ENCODE peak calls at places on chromosome 14, in five cellular contexts. K is heart left ventricle, C is uterus, L is small intestine, B is cardiac muscle cell. T is an unnamed sample.
A peak's percentile ranks its signal among the peaks of the same experiment; 100 is the strongest.

GRCh38 chr14:99064262-99064954 is 207.6 kb downstream of the BCL11B start:
- DNase-seq in C (no peak), K (no peak), B (peak; percentile 2), L (peak; percentile 70), T (no peak)

GRCh38 chr14:26379951-26380350 is 217.9 kb downstream of the NOVA1 start:
- DNase-seq in L (no peak), B (no peak), K (no peak), C (no peak), T (no peak)

GRCh38 chr14:35068238-35069012 is 22.4 kb downstream of the FAM177A1 start:
- DNase-seq in L (peak; percentile 88), K (no peak), C (no peak), B (peak; percentile 21), T (no peak)

GRCh38 chr14:74551001-74551400 is 57.4 kb downstream of the ISCA2 start:
- DNase-seq in L (no peak), K (no peak), C (no peak), B (no peak), T (no peak)

GRCh38 chr14:45949479-45949878 is 696.5 kb upstream of the MIS18BP1 start:
- DNase-seq in C (no peak), B (no peak), K (no peak), L (no peak), T (no peak)

GRCh38 chr14:93051600-93052546 is 63.9 kb downstream of the ITPK1 start:
- DNase-seq in K (no peak), B (no peak), C (no peak), L (peak; percentile 62), T (no peak)

GRCh38 chr14:49962616-49963015 is 69.7 kb downstream of the ARF6 start:
- DNase-seq in C (no peak), L (no peak), B (no peak), K (no peak), T (no peak)

GRCh38 chr14:79659995-79660975 is 551.0 kb downstream of the DIO2 start:
- DNase-seq in K (no peak), C (no peak), L (no peak), B (no peak), T (no peak)

GRCh38 chr14:26017270-26017669 is 580.6 kb downstream of the NOVA1 start:
- DNase-seq in K (no peak), B (no peak), L (no peak), C (no peak), T (no peak)

GRCh38 chr14:44846232-44846824 is 115.4 kb downstream of the KLHL28 start:
- DNase-seq in C (no peak), L (peak; percentile 25), B (peak; percentile 72), K (no peak), T (no peak)

GRCh38 chr14:46368275-46368674 is 283.3 kb downstream of the RPL10L start:
- DNase-seq in C (no peak), L (no peak), K (no peak), B (no peak), T (no peak)

GRCh38 chr14:52876311-52876710 is 74.5 kb downstream of the FERMT2 start:
- DNase-seq in C (no peak), L (no peak), B (peak; percentile 70), K (no peak), T (no peak)

GRCh38 chr14:100611811-100612480 is 24.7 kb upstream of the BEGAIN start:
- DNase-seq in L (no peak), K (peak; percentile 5), B (no peak), C (no peak), T (no peak)

GRCh38 chr14:93333631-93334095 is 827 bp upstream of the BTBD7 start:
- DNase-seq in K (no peak), C (no peak), L (peak; percentile 7), B (no peak), T (no peak)

GRCh38 chr14:88424573-88424972 is 39.1 kb downstream of the SPATA7 start:
- DNase-seq in L (no peak), B (no peak), K (no peak), C (no peak), T (no peak)

GRCh38 chr14:73862480-73862879 is 10.8 kb downstream of the PTGR2 start:
- DNase-seq in K (no peak), C (no peak), B (no peak), L (peak; percentile 93), T (no peak)

GRCh38 chr14:81296263-81296923 is 75.6 kb upstream of the GTF2A1 start:
- DNase-seq in L (no peak), B (peak; percentile 27), C (no peak), K (no peak), T (no peak)

GRCh38 chr14:53432378-53432802 is 279.3 kb upstream of the DDHD1 start:
- DNase-seq in L (peak; percentile 25), C (no peak), K (no peak), B (peak; percentile 52), T (no peak)

GRCh38 chr14:64536488-64537245 is 3.9 kb upstream of the HSPA2 start:
- DNase-seq in L (no peak), B (peak; percentile 58), C (no peak), K (no peak), T (no peak)

GRCh38 chr14:20413785-20414117 is 450 bp upstream of the TEP1 start:
- DNase-seq in B (no peak), L (peak; percentile 53), C (no peak), K (no peak), T (no peak)

GRCh38 chr14:80164991-80165390 is 46.3 kb downstream of the DIO2 start:
- DNase-seq in B (no peak), L (no peak), C (no peak), K (no peak), T (no peak)

GRCh38 chr14:91872517-91873470 is 5.5 kb upstream of the TC2N start:
- DNase-seq in B (peak; percentile 91), C (peak; percentile 48), K (peak; percentile 75), L (peak; percentile 99), T (peak; percentile 54)

GRCh38 chr14:84401631-84402030 is 1128.3 kb upstream of the FLRT2 start:
- DNase-seq in K (no peak), B (peak; percentile 6), C (no peak), L (no peak), T (no peak)

GRCh38 chr14:65137648-65138317 is 35.5 kb upstream of the MAX start:
- DNase-seq in B (peak; percentile 49), C (no peak), K (peak; percentile 33), L (peak; percentile 22), T (no peak)

GRCh38 chr14:37610945-37611523 is 15.6 kb downstream of the TTC6 start:
- DNase-seq in K (no peak), C (no peak), B (no peak), L (no peak), T (no peak)
- H3K4me3 ChIP-seq in K (no peak overlapping the region), C (no peak overlapping the region), B (no peak overlapping the region), L (no peak overlapping the region), T (no peak overlapping the region)

GRCh38 chr14:23227566-23227965 is 10.2 kb upstream of the RNF212B start:
- DNase-seq in C (no peak), B (no peak), K (no peak), L (no peak), T (no peak)
- H3K27ac ChIP-seq in C (no peak overlapping the region), B (no peak overlapping the region), K (no peak overlapping the region), L (no peak overlapping the region), T (no peak overlapping the region)

GRCh38 chr14:32494566-32495434 is 165.7 kb downstream of the AKAP6 start:
- DNase-seq in B (no peak), K (peak; percentile 35), L (no peak), C (no peak), T (no peak)
- H3K4me3 ChIP-seq in B (peak overlapping the region; percentile 9), K (peak overlapping the region; percentile 44), L (no peak overlapping the region), C (no peak overlapping the region), T (peak overlapping the region; percentile 58)

GRCh38 chr14:48925184-48925583 is 661.0 kb downstream of the RPS29 start:
- DNase-seq in K (no peak), B (no peak), L (peak; percentile 60), C (no peak), T (no peak)
- H3K27ac ChIP-seq in K (no peak overlapping the region), B (no peak overlapping the region), L (no peak overlapping the region), C (no peak overlapping the region), T (no peak overlapping the region)

GRCh38 chr14:105180598-105181528 is at the start of gene NUDT14:
- DNase-seq in K (no peak), C (no peak), B (peak; percentile 53), L (peak; percentile 82), T (no peak)

GRCh38 chr14:105179191-105179590 is 1.9 kb downstream of the NUDT14 start:
- DNase-seq in B (no peak), K (no peak), L (no peak), C (no peak), T (no peak)

GRCh38 chr14:105182296-105183020 is 1.3 kb upstream of the NUDT14 start:
- DNase-seq in C (no peak), K (no peak), L (no peak), B (no peak), T (no peak)

GRCh38 chr14:105184461-105184860 is 3.3 kb upstream of the NUDT14 start:
- DNase-seq in C (no peak), K (no peak), B (no peak), L (no peak), T (no peak)

DNA sequence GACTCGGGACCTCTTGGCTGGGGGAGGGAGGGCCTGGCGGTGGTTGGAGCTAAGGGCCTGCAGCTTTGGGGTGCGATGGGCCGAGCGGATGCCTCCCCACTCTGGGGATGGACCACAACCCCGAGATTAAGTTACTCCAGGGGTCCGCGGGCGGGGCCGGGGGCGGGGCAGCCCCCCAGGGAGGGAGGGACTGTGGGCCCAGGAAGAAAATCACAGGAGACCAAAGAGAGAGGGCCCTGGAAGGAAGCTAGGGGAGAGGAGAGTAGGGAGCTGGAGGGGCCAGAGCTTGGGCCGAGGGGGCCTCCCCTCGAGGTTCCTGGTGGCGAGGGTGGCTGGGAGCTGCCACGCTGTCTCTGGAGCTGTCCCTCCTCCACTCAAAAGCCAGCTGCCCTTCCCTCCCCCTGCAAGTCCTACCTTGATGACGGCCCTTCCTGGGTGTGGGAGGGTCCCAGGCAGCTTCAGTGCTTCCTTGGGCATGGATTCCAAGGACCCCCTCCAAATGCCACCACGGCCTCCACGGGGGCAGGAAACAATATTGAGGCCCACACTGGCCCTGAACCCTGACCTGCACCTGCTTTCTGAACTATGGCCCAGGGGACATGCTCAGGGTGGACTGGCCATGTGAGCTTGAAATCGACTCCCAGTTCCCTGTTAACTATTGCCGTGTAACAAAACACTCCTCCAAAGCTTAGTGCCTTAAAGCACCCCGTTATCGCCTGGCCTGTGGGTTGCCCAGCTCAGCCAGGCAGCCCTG is 607 bp upstream of the NUDT14 start:
- DNase-seq in B (no peak), L (no peak), C (no peak), K (no peak), T (no peak)
- H3K4me3 ChIP-seq in B (peak overlapping the region; percentile 65), L (no peak overlapping the region), C (peak overlapping the region; percentile 26), K (peak overlapping the region; percentile 66), T (peak overlapping the region; percentile 69)